ENCODE peak calls at places on chromosomes 11 and 22, in ten cellular contexts. R is ACHN; M is Peyer's patch; C is fibroblast of pulmonary artery; E is sciatic nerve; W is stimulated activated CD4-positive, alpha-beta T cell treated with anti-CD3 and anti-CD28 coated beads, Interleukin-12 subunit alpha, Interleukin-12 subunit beta, amount 100 ng/mL, for 24 hours; A is astrocyte of the cerebellum; Z is ascending aorta; T is bronchial epithelial cell; Q is Kasumi-1. V is an unnamed sample.

GRCh38 chr22:49690454-49690853 is 137.2 kb downstream of the BRD1 start:
- DNase-seq in R (no peak), M (no peak), C (no peak), E (peak; percentile 15), W (no peak), A (no peak), Z (no peak), T (no peak), Q (no peak), V (no peak)

GRCh38 chr11:115927823-115928329 is 423.7 kb upstream of the CADM1 start:
- DNase-seq in R (no peak), M (no peak), C (no peak), E (no peak), W (no peak), A (no peak), Z (no peak), T (no peak), Q (no peak), V (no peak)

GRCh38 chr22:20405931-20406685 is 12.2 kb downstream of the ZNF74 start:
- DNase-seq in R (no peak), M (no peak), C (no peak), E (no peak), W (no peak), A (no peak), Z (no peak), T (no peak), Q (no peak), V (no peak)

GRCh38 chr22:21984793-21985192 is 2.2 kb upstream of the TOP3B start:
- DNase-seq in R (no peak), M (no peak), C (peak; percentile 35), E (no peak), W (no peak), A (no peak), Z (no peak), T (peak; percentile 18), Q (no peak), V (peak; percentile 11)

GRCh38 chr11:35964846-35965245 is 21.0 kb downstream of the LDLRAD3 start:
- DNase-seq in R (no peak), M (no peak), C (no peak), E (no peak), W (no peak), A (no peak), Z (no peak), T (no peak), Q (no peak), V (no peak)

GRCh38 chr11:71381781-71382505 is 66.2 kb downstream of the DHCR7 start:
- DNase-seq in R (no peak), M (no peak), C (no peak), E (no peak), W (no peak), A (no peak), Z (no peak), T (no peak), Q (no peak), V (no peak)

GRCh38 chr11:65709661-65710060 is 2.4 kb upstream of the KAT5 start:
- DNase-seq in R (no peak), M (no peak), C (peak; percentile 36), E (no peak), W (no peak), A (no peak), Z (no peak), T (no peak), Q (no peak), V (peak; percentile 79)

GRCh38 chr11:131914299-131914902 is 544.0 kb downstream of the NTM start:
- DNase-seq in R (no peak), M (no peak), C (peak; percentile 49), E (no peak), W (no peak), A (no peak), Z (no peak), T (no peak), Q (no peak), V (peak; percentile 19)

GRCh38 chr11:42849362-42849761 is 462.4 kb upstream of the API5 start:
- DNase-seq in R (no peak), M (no peak), C (no peak), E (no peak), W (no peak), A (no peak), Z (no peak), T (no peak), Q (no peak), V (no peak)

GRCh38 chr11:74720596-74721478 is 10.4 kb downstream of the CHRDL2 start:
- DNase-seq in R (no peak), M (no peak), C (peak; percentile 78), E (no peak), W (no peak), A (no peak), Z (peak; percentile 19), T (no peak), Q (no peak), V (peak; percentile 78)

GRCh38 chr11:1502168-1502955 is 15.8 kb upstream of the MOB2 start:
- DNase-seq in R (no peak), M (no peak), C (no peak), E (no peak), W (no peak), A (no peak), Z (no peak), T (no peak), Q (no peak), V (no peak)

GRCh38 chr22:39296981-39297489 is 22.4 kb downstream of the RPL3 start:
- DNase-seq in R (no peak), M (no peak), C (no peak), E (no peak), W (no peak), A (no peak), Z (no peak), T (no peak), Q (no peak), V (no peak)

GRCh38 chr11:12755510-12755909 is 81.3 kb downstream of the TEAD1 start:
- DNase-seq in R (no peak), M (no peak), C (no peak), E (no peak), W (no peak), A (no peak), Z (no peak), T (peak; percentile 53), Q (no peak), V (no peak)

GRCh38 chr11:102244681-102245409 is 72.4 kb upstream of the BIRC3 start:
- DNase-seq in R (peak; percentile 28), M (no peak), C (peak; percentile 51), E (no peak), W (no peak), A (peak; percentile 70), Z (no peak), T (peak; percentile 95), Q (no peak), V (peak; percentile 63)

GRCh38 chr11:128324051-128324481 is 263.3 kb downstream of the ETS1 start:
- DNase-seq in R (no peak), M (no peak), C (no peak), E (no peak), W (no peak), A (no peak), Z (no peak), T (no peak), Q (no peak), V (peak; percentile 56)

GRCh38 chr11:57097149-57097548 is 84.6 kb upstream of the LRRC55 start:
- DNase-seq in R (no peak), M (no peak), C (no peak), E (no peak), W (no peak), A (no peak), Z (no peak), T (no peak), Q (no peak), V (no peak)

GRCh38 chr11:129546266-129546665 is 170.6 kb downstream of the BARX2 start:
- DNase-seq in R (no peak), M (no peak), C (no peak), E (no peak), W (no peak), A (no peak), Z (no peak), T (peak; percentile 7), Q (no peak), V (no peak)

GRCh38 chr22:44917372-44918165 is 92.2 kb downstream of the PHF21B start:
- DNase-seq in R (no peak), M (peak; percentile 33), C (no peak), E (peak; percentile 23), W (no peak), A (no peak), Z (no peak), T (no peak), Q (no peak), V (no peak)

GRCh38 chr11:75722669-75723042 is 5.0 kb downstream of the MOGAT2 start:
- DNase-seq in R (no peak), M (no peak), C (no peak), E (no peak), W (no peak), A (no peak), Z (no peak), T (no peak), Q (no peak), V (no peak)

GRCh38 chr11:115409116-115409663 is 95.0 kb downstream of the CADM1 start:
- DNase-seq in R (no peak), M (no peak), C (no peak), E (no peak), W (no peak), A (no peak), Z (no peak), T (no peak), Q (no peak), V (no peak)

GRCh38 chr22:42172385-42173172 is 42.0 kb upstream of the CYP2D6 start:
- DNase-seq in R (no peak), M (peak; percentile 75), C (no peak), E (no peak), W (no peak), A (no peak), Z (no peak), T (no peak), Q (no peak), V (no peak)

GRCh38 chr11:12089473-12089872 is 20.9 kb upstream of the MICAL2 start:
- DNase-seq in R (no peak), M (peak; percentile 29), C (no peak), E (no peak), W (no peak), A (no peak), Z (no peak), T (peak; percentile 83), Q (no peak), V (no peak)

GRCh38 chr11:66100272-66101037 is 30.4 kb downstream of the PACS1 start:
- DNase-seq in R (peak; percentile 59), M (peak; percentile 52), C (peak; percentile 37), E (peak; percentile 66), W (peak; percentile 30), A (no peak), Z (peak; percentile 12), T (peak; percentile 48), Q (peak; percentile 73), V (no peak)

V was measured in fibroblast of villous mesenchyme.